ENCODE peak calls at places on chromosome 6, in ten cellular contexts. F is amygdala, X is EH, A is COLO829, L is SW 1271, Z is HepG2, O is HEK293T, B is HFF-Myc, K is astrocyte, M is neural crest cell. V is an unnamed sample.

GRCh38 chr6:169046483-169047192 is 207.0 kb downstream of the THBS2 start:
- DNase-seq in F (no peak), X (peak), A (peak), L (no peak), Z (no peak), O (no peak), B (no peak), K (peak), M (no peak), V (peak)

GRCh38 chr6:40930045-40930444 is 109.0 kb downstream of the UNC5CL start:
- DNase-seq in F (no peak), X (no peak), A (peak), L (no peak), Z (no peak), O (no peak), B (no peak), K (no peak), M (no peak), V (no peak)

GRCh38 chr6:165515963-165516624 is 146.9 kb downstream of the PDE10A start:
- DNase-seq in F (no peak), X (no peak), A (peak), L (no peak), Z (no peak), O (no peak), B (no peak), K (peak), M (no peak), V (peak)

GRCh38 chr6:30463651-30464618 is 25.4 kb upstream of the HLA-E start:
- DNase-seq in F (no peak), X (peak), A (no peak), L (no peak), Z (peak), O (no peak), B (no peak), K (peak), M (no peak), V (no peak)

GRCh38 chr6:118509009-118509617 is 39.0 kb upstream of the PLN start:
- DNase-seq in F (no peak), X (peak), A (peak), L (no peak), Z (peak), O (peak), B (no peak), K (peak), M (no peak), V (peak)

GRCh38 chr6:6815732-6816131 is 227.2 kb downstream of the LY86 start:
- DNase-seq in F (no peak), X (no peak), A (no peak), L (no peak), Z (no peak), O (no peak), B (no peak), K (no peak), M (no peak), V (no peak)

GRCh38 chr6:80674669-80675068 is 568.2 kb downstream of the BCKDHB start:
- DNase-seq in F (no peak), X (no peak), A (no peak), L (no peak), Z (no peak), O (no peak), B (no peak), K (no peak), M (no peak), V (no peak)

GRCh38 chr6:70834520-70834919 is 122.3 kb downstream of the B3GAT2 start:
- DNase-seq in F (no peak), X (peak), A (no peak), L (no peak), Z (no peak), O (no peak), B (no peak), K (peak), M (no peak), V (no peak)

GRCh38 chr6:37546141-37546871 is 46.6 kb upstream of the CCDC167 start:
- DNase-seq in F (no peak), X (no peak), A (no peak), L (no peak), Z (no peak), O (no peak), B (no peak), K (no peak), M (no peak), V (no peak)

GRCh38 chr6:1540864-1541521 is 68.7 kb upstream of the FOXC1 start:
- DNase-seq in F (no peak), X (no peak), A (no peak), L (no peak), Z (peak), O (no peak), B (no peak), K (no peak), M (no peak), V (no peak)

GRCh38 chr6:36349240-36349639 is 12.6 kb upstream of the BNIP5 start:
- DNase-seq in F (peak), X (no peak), A (no peak), L (no peak), Z (no peak), O (no peak), B (no peak), K (no peak), M (no peak), V (peak)

GRCh38 chr6:149473080-149474052 is 11.4 kb downstream of the ZC3H12D start:
- DNase-seq in F (no peak), X (no peak), A (no peak), L (no peak), Z (peak), O (peak), B (no peak), K (no peak), M (no peak), V (no peak)

GRCh38 chr6:129073651-129074419 is 190.9 kb downstream of the LAMA2 start:
- DNase-seq in F (no peak), X (peak), A (no peak), L (no peak), Z (no peak), O (no peak), B (no peak), K (no peak), M (no peak), V (no peak)

GRCh38 chr6:142195862-142196536 is 48.9 kb downstream of the VTA1 start:
- DNase-seq in F (no peak), X (peak), A (no peak), L (no peak), Z (no peak), O (no peak), B (no peak), K (no peak), M (no peak), V (no peak)

GRCh38 chr6:169589699-169590257 is 112.1 kb downstream of the WDR27 start:
- DNase-seq in F (no peak), X (peak), A (peak), L (no peak), Z (no peak), O (no peak), B (no peak), K (peak), M (no peak), V (no peak)

GRCh38 chr6:13989424-13990144 is 64.8 kb downstream of the RNF182 start:
- DNase-seq in F (no peak), X (peak), A (peak), L (no peak), Z (no peak), O (no peak), B (no peak), K (no peak), M (no peak), V (no peak)

GRCh38 chr6:139030539-139030938 is 2.0 kb downstream of the ABRACL start:
- DNase-seq in F (no peak), X (no peak), A (no peak), L (no peak), Z (no peak), O (no peak), B (no peak), K (no peak), M (no peak), V (no peak)

GRCh38 chr6:22583927-22584326 is 14.6 kb downstream of the HDGFL1 start:
- DNase-seq in F (no peak), X (peak), A (no peak), L (no peak), Z (no peak), O (no peak), B (no peak), K (no peak), M (no peak), V (no peak)

GRCh38 chr6:115415378-115415777 is 645.3 kb downstream of the FRK start:
- DNase-seq in F (no peak), X (no peak), A (no peak), L (no peak), Z (no peak), O (no peak), B (no peak), K (no peak), M (no peak), V (no peak)

GRCh38 chr6:3825331-3825831 is 23.8 kb upstream of the FAM50B start:
- DNase-seq in F (no peak), X (peak), A (no peak), L (no peak), Z (peak), O (no peak), B (no peak), K (no peak), M (peak), V (no peak)

GRCh38 chr6:70299456-70299855 is 3.4 kb downstream of the COL9A1 start:
- DNase-seq in F (no peak), X (peak), A (peak), L (no peak), Z (no peak), O (peak), B (no peak), K (peak), M (no peak), V (no peak)

GRCh38 chr6:121971886-121972285 is 427.6 kb upstream of the HSF2 start:
- DNase-seq in F (no peak), X (peak), A (no peak), L (no peak), Z (no peak), O (no peak), B (no peak), K (peak), M (no peak), V (peak)

GRCh38 chr6:322940-323729 is 30.8 kb downstream of the DUSP22 start:
- DNase-seq in F (no peak), X (no peak), A (no peak), L (no peak), Z (no peak), O (no peak), B (no peak), K (no peak), M (no peak), V (no peak)

GRCh38 chr6:87393026-87393622 is 14.6 kb upstream of the CFAP206 start:
- DNase-seq in F (no peak), X (peak), A (peak), L (no peak), Z (peak), O (peak), B (peak), K (peak), M (peak), V (peak)

GRCh38 chr6:119285908-119286625 is 63.5 kb downstream of the MAN1A1 start:
- DNase-seq in F (no peak), X (no peak), A (no peak), L (no peak), Z (no peak), O (no peak), B (no peak), K (peak), M (no peak), V (no peak)

GRCh38 chr6:139943391-139943790 is 568.9 kb upstream of the CITED2 start:
- DNase-seq in F (no peak), X (peak), A (no peak), L (peak), Z (peak), O (no peak), B (peak), K (peak), M (no peak), V (peak)

GRCh38 chr6:97053643-97054411 is 129.3 kb downstream of the KLHL32 start:
- DNase-seq in F (no peak), X (peak), A (peak), L (no peak), Z (no peak), O (no peak), B (no peak), K (peak), M (no peak), V (peak)

GRCh38 chr6:164346631-164347030 is 932.1 kb downstream of the QKI start:
- DNase-seq in F (no peak), X (no peak), A (no peak), L (no peak), Z (no peak), O (no peak), B (no peak), K (no peak), M (no peak), V (no peak)

GRCh38 chr6:82408952-82409421 is 45.4 kb downstream of the TPBG start:
- DNase-seq in F (no peak), X (peak), A (no peak), L (no peak), Z (no peak), O (no peak), B (no peak), K (peak), M (no peak), V (peak)

GRCh38 chr6:169340395-169340794 is 86.7 kb upstream of the THBS2 start:
- DNase-seq in F (no peak), X (no peak), A (no peak), L (no peak), Z (no peak), O (no peak), B (no peak), K (no peak), M (no peak), V (peak)

GRCh38 chr6:83462524-83462923 is 31.7 kb upstream of the ME1 start:
- DNase-seq in F (no peak), X (no peak), A (no peak), L (no peak), Z (peak), O (no peak), B (no peak), K (no peak), M (no peak), V (no peak)

GRCh38 chr6:38650207-38650752 is 10.6 kb upstream of the BTBD9 start:
- DNase-seq in F (no peak), X (no peak), A (no peak), L (no peak), Z (no peak), O (no peak), B (no peak), K (no peak), M (no peak), V (no peak)

GRCh38 chr6:35486005-35486925 is 10.6 kb downstream of the TEAD3 start:
- DNase-seq in F (no peak), X (no peak), A (no peak), L (no peak), Z (no peak), O (no peak), B (no peak), K (no peak), M (no peak), V (peak)

GRCh38 chr6:157725836-157726235 is 97.2 kb upstream of the SNX9 start:
- DNase-seq in F (no peak), X (no peak), A (no peak), L (no peak), Z (no peak), O (no peak), B (no peak), K (no peak), M (no peak), V (no peak)

GRCh38 chr6:11665636-11666335 is 112.8 kb downstream of the ADTRP start:
- DNase-seq in F (no peak), X (no peak), A (no peak), L (no peak), Z (no peak), O (no peak), B (no peak), K (no peak), M (no peak), V (no peak)

GRCh38 chr6:40485300-40485699 is 101.9 kb downstream of the LRFN2 start:
- DNase-seq in F (no peak), X (no peak), A (no peak), L (no peak), Z (no peak), O (no peak), B (no peak), K (no peak), M (no peak), V (no peak)

V was measured in RWPE1.